ENCODE peak calls at places on chromosomes 1 and 21, in five cellular contexts. X, J, O, V and P are unnamed samples.

GRCh38 chr21:31182231-31183129 is 144.2 kb upstream of the KRTAP19-8 start:
- DNase-seq in X (no peak), J (no peak), O (no peak), V (no peak), P (no peak)

GRCh38 chr1:28512058-28512611 is 6.3 kb downstream of the RCC1 start:
- DNase-seq in X (no peak), J (no peak), O (no peak), V (no peak), P (no peak)

GRCh38 chr1:15681346-15682290 is 2.5 kb upstream of the PLEKHM2 start:
- DNase-seq in X (no peak), J (no peak), O (no peak), V (no peak), P (no peak)

GRCh38 chr1:43007377-43008105 is 48.9 kb upstream of the SLC2A1 start:
- DNase-seq in X (no peak), J (no peak), O (no peak), V (no peak), P (no peak)

GRCh38 chr21:45011911-45012660 is 62.3 kb upstream of the ADARB1 start:
- DNase-seq in X (peak), J (peak), O (no peak), V (no peak), P (peak)

GRCh38 chr21:37338671-37339526 is 27.7 kb upstream of the DYRK1A start:
- DNase-seq in X (no peak), J (peak), O (peak), V (no peak), P (peak)

GRCh38 chr1:28893403-28894102 is 20.8 kb upstream of the EPB41 start:
- DNase-seq in X (no peak), J (no peak), O (peak), V (no peak), P (no peak)

GRCh38 chr1:53737648-53738204 is 1.2 kb downstream of the GLIS1 start:
- DNase-seq in X (no peak), J (no peak), O (no peak), V (no peak), P (no peak)

GRCh38 chr1:185559684-185560310 is 174.4 kb upstream of the HMCN1 start:
- DNase-seq in X (peak), J (peak), O (peak), V (peak), P (peak)

GRCh38 chr1:222077191-222077590 is 335.3 kb upstream of the DUSP10 start:
- DNase-seq in X (no peak), J (no peak), O (no peak), V (no peak), P (no peak)

GRCh38 chr21:42777757-42778344 is 101.5 kb downstream of the WDR4 start:
- DNase-seq in X (no peak), J (no peak), O (no peak), V (peak), P (no peak)

GRCh38 chr1:6593810-6594209 is 8.9 kb downstream of the KLHL21 start:
- DNase-seq in X (no peak), J (no peak), O (no peak), V (no peak), P (no peak)

GRCh38 chr1:75991497-75992114 is 59.4 kb upstream of the ASB17 start:
- DNase-seq in X (peak), J (peak), O (peak), V (no peak), P (peak)

GRCh38 chr21:44327603-44327974 is 11.6 kb downstream of the CFAP410 start:
- DNase-seq in X (no peak), J (no peak), O (no peak), V (no peak), P (no peak)

GRCh38 chr1:94863297-94863911 is 43.2 kb downstream of the SLC44A3 start:
- DNase-seq in X (no peak), J (no peak), O (no peak), V (no peak), P (peak)

GRCh38 chr1:207054476-207054875 is 1.4 kb downstream of the PFKFB2 start:
- DNase-seq in X (no peak), J (no peak), O (no peak), V (no peak), P (no peak)

GRCh38 chr1:207052736-207053545 is at the start of gene PFKFB2:
- DNase-seq in X (peak), J (peak), O (peak), V (peak), P (peak)

GRCh38 chr1:207056673-207057072 is 3.6 kb downstream of the PFKFB2 start:
- DNase-seq in X (no peak), J (no peak), O (no peak), V (no peak), P (no peak)

GRCh38 chr1:207058252-207058651 is 5.2 kb downstream of the PFKFB2 start:
- DNase-seq in X (no peak), J (no peak), O (no peak), V (no peak), P (no peak)

DNA sequence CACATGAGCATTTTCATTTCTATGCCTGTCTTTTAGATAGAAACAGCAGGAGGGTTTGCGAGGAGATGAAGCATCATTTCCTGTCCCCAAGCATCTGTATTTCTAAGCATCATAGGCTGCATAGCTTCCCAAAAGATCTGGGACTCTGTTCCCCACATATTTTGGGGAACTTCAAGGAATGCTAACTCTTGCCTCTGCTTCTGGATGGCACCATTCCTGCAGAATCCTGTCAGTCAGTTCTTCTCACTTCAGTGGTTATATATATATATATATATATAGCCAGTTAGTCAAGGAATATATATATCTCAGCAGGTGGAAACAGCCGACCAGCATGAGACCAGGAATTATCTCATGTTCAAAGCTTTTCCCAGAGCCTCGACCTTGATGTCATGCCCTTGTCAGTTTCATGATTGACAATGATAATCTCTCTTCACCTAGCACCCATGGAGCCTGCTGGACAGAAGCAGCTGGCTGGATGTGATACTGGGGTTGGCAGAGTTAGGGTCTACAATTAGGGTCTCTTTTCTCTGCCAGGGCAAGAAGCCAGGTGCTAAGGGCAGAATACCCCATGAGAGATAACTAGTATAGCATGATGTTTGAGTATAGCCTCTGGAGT is 2.4 kb downstream of the PFKFB2 start:
- DNase-seq in X (no peak), J (no peak), O (no peak), V (no peak), P (no peak)
- TF ChIP-seq ZNF274 in X (no peak), J (no peak), O (no peak), V (no peak), P (no peak)

GRCh38 chr1:61049850-61050540 is 32.4 kb upstream of the NFIA start:
- DNase-seq in X (peak), J (peak), O (peak), V (no peak), P (peak)

GRCh38 chr1:61050541-61051454 is 31.6 kb upstream of the NFIA start:
- DNase-seq in X (no peak), J (no peak), O (peak), V (no peak), P (no peak)

GRCh38 chr1:61053281-61053711 is 29.1 kb upstream of the NFIA start:
- DNase-seq in X (no peak), J (no peak), O (no peak), V (no peak), P (no peak)

GRCh38 chr1:61052393-61053280 is 29.7 kb upstream of the NFIA start:
- DNase-seq in X (no peak), J (no peak), O (no peak), V (no peak), P (no peak)

GRCh38 chr1:61051455-61052392 is 30.6 kb upstream of the NFIA start:
- DNase-seq in X (no peak), J (no peak), O (peak), V (no peak), P (no peak)
- TF ChIP-seq EZH2 in X (peak), J (no peak), O (no peak), V (peak), P (no peak)

DNA sequence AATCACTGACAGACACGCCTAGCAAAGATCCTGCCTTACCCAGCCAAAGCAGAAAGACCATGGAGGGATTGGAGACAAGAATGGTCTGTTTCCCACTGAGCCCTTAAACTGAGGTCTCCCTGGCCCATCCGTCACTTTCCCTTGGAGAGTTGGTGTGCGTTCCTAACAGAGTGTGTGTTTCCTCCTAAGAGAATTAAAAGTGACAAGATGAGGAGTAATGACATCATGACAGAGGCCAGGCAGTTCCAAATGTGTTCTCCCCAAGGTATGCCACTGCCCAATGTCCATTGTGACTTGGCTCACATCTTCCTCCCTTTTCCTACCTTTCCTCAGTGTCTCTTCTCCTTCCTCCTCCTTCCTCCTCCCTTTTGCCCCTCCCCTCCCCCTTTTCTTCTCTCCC is 295.7 kb downstream of the SIPA1L2 start:
- DNase-seq in X (no peak), J (no peak), O (no peak), V (no peak), P (no peak)
- TF ChIP-seq ZNF274 in X (no peak), J (no peak), O (no peak), V (no peak), P (no peak)

DNA sequence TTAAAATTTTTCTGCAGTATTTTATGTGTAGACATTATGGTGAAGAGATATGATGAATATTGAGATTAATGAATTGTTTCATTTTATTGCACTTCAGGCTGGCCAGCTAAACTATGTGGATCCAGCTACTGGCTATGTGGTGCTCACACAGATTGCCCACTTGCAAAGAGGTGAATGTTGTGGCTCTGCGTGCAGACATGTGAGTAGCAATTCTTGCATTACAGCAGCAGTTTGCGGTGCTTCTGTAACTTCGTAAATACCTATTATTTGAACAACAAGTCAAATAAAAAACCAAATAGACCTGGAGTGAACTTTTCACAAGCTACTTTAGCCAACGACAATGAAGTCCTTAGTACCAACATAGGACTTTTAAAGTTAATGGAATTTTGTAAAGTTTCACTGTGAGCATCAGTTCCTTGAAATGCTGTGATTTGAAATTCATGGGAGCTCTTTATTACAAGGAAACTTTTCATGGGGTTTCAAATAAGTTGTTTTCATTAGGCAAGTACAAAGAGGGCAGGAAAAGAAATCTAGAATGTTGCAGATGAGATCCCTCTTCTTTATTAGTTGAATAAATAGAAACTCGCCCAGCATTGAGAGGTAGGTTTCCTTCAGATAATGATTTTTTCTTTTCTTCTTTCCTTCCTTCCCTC is 3.4 kb downstream of the C1orf53 start:
- DNase-seq in X (no peak), J (no peak), O (no peak), V (no peak), P (no peak)
- TF ChIP-seq EZH2 in X (no peak), J (no peak), O (no peak), V (no peak), P (no peak)